ENCODE peak calls at places on chromosomes 4 and X, in four cellular contexts. S, P, M and O are unnamed samples.

GRCh38 chr4:8649631-8650261 is 57.2 kb downstream of the CPZ start:
- DNase-seq in S (no peak), M (peak), P (no peak), O (no peak)

GRCh38 chrX:128653524-128653923 is 601.3 kb upstream of the ACTRT1 start:
- DNase-seq in M (no peak), P (no peak), S (no peak), O (no peak)

GRCh38 chrX:12804655-12805054 is 13.4 kb downstream of the PRPS2 start:
- DNase-seq in P (no peak), S (no peak), M (no peak), O (no peak)

GRCh38 chr4:159639924-159640323 is 537.0 kb downstream of the RAPGEF2 start:
- DNase-seq in S (no peak), M (no peak), P (no peak), O (no peak)

GRCh38 chr4:4560136-4560535 is 18.3 kb upstream of the STX18 start:
- DNase-seq in P (no peak), S (no peak), M (no peak), O (no peak)

GRCh38 chr4:112770111-112770510 is 133.2 kb downstream of the LARP7 start:
- DNase-seq in M (no peak), S (no peak), P (no peak), O (no peak)

GRCh38 chr4:15007201-15007600 is 4.9 kb downstream of the CPEB2 start:
- DNase-seq in M (no peak), P (no peak), S (no peak), O (peak)

GRCh38 chrX:97132654-97133415 is 249.1 kb downstream of the RPA4 start:
- DNase-seq in S (no peak), P (no peak), M (no peak), O (no peak)

GRCh38 chrX:149131780-149132179 is 373.3 kb downstream of the IDS start:
- DNase-seq in P (no peak), M (no peak), S (no peak), O (no peak)

GRCh38 chrX:41692162-41692749 is 3.5 kb downstream of the GPR34 start:
- DNase-seq in M (no peak), S (no peak), P (no peak), O (no peak)

GRCh38 chr4:117447925-117448324 is 362.5 kb upstream of the TRAM1L1 start:
- DNase-seq in S (no peak), M (peak), P (peak), O (no peak)

GRCh38 chr4:20268028-20268427 is 16.3 kb downstream of the SLIT2 start:
- DNase-seq in M (no peak), S (no peak), P (no peak), O (no peak)

GRCh38 chrX:135086197-135086854 is 34.0 kb downstream of the ETDB start:
- DNase-seq in S (peak), M (no peak), P (peak), O (peak)

GRCh38 chr4:159946983-159947645 is 844.2 kb downstream of the RAPGEF2 start:
- DNase-seq in P (peak), M (no peak), S (peak), O (peak)

GRCh38 chr4:26069218-26069617 is 155.2 kb downstream of the SMIM20 start:
- DNase-seq in M (peak), S (peak), P (peak), O (no peak)

GRCh38 chr4:140103676-140104075 is 50.3 kb downstream of the MAML3 start:
- DNase-seq in M (no peak), S (no peak), P (no peak), O (no peak)

GRCh38 chr4:152415980-152416379 is 119.9 kb downstream of the FBXW7 start:
- DNase-seq in S (no peak), M (no peak), P (peak), O (no peak)

GRCh38 chrX:13427441-13428054 is 107.7 kb upstream of the ATXN3L start:
- DNase-seq in P (no peak), S (peak), M (no peak), O (no peak)

GRCh38 chr4:119525005-119525749 is 103.4 kb downstream of the PDE5A start:
- DNase-seq in S (no peak), P (peak), M (no peak), O (no peak)

GRCh38 chrX:9911479-9911878 is 55.7 kb upstream of the CLDN34 start:
- DNase-seq in P (no peak), S (no peak), M (no peak), O (no peak)

GRCh38 chr4:39718366-39719323 is 20.7 kb downstream of the UBE2K start:
- DNase-seq in M (peak), S (no peak), P (no peak), O (no peak)

GRCh38 chr4:104494822-104495559 is at the start of gene CXXC4:
- DNase-seq in P (peak), M (peak), S (peak), O (peak)

GRCh38 chrX:69032601-69033000 is 132.7 kb downstream of the PJA1 start:
- DNase-seq in M (peak), P (no peak), S (no peak), O (no peak)

GRCh38 chrX:51891821-51892551 is 1.4 kb upstream of the MAGED1 start:
- DNase-seq in P (no peak), S (no peak), M (no peak), O (no peak)

GRCh38 chrX:40460926-40461325 is 119.8 kb upstream of the ATP6AP2 start:
- DNase-seq in M (no peak), P (no peak), S (no peak), O (no peak)

GRCh38 chr4:122762520-122762919 is 30.0 kb downstream of the BBS12 start:
- DNase-seq in S (no peak), M (no peak), P (peak), O (no peak)

GRCh38 chrX:114611018-114611619 is 27.2 kb downstream of the HTR2C start:
- DNase-seq in S (peak), P (peak), M (peak), O (peak)

GRCh38 chrX:47723689-47724088 is 64.7 kb upstream of the UXT start:
- DNase-seq in S (peak), P (peak), M (peak), O (peak)

GRCh38 chr4:55297346-55297745 is 48.7 kb upstream of the SRD5A3 start:
- DNase-seq in S (peak), M (no peak), P (peak), O (peak)

GRCh38 chrX:12970691-12971202 is 4.2 kb upstream of the TMSB4X start:
- DNase-seq in S (peak), M (no peak), P (peak), O (no peak)

DNA sequence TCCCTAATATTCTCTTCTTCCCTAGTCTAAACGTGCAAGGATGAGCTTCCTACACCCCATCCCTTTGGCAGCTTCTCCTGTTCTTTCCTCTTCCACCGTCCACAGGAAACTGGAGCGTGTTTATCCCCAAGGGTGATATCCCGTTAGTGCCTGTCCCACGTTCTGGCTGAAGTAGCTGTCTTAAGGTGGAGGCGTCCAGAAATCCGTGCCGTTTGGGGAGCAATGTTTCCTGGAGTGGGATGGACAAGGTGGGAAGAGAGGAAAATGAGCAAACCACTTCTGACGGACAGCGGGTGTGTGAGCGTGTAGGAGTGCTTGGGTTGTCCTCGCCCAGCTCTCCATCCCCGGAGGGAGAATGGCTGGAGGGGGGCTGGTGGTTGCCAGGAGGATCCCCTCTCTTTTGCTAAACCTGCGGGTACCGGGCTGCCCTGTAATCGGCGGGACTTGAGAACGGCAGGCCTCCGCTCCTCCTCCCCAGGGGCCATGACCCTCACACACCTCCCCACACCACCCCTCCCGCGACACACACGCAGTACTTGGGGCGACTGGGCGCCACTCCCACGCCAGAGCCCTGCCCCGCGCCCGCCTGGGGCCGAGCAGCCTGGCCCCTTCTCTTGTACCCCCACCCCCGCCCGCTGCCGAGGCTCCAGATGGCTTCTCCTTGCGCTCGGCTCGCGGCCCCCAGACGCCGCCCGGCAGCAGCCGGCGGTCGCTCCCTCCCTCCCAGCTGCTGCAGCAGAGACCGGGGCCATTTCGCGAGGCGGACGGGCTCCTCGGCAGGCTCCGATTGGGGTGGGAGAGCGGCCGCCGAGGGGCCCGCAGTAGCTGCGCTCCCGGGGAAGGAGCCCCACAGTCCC is 13.9 kb upstream of the PRDM8 start:
- DNase-seq in S (no peak), P (no peak), M (no peak), O (no peak)
- TF ChIP-seq JUN in S (no peak), P (no peak), M (no peak), O (no peak)

GRCh38 chr4:114028071-114028470 is 48.6 kb upstream of the ARSJ start:
- DNase-seq in S (no peak), P (no peak), M (no peak), O (no peak)

GRCh38 chr4:114025176-114025777 is 45.8 kb upstream of the ARSJ start:
- DNase-seq in S (no peak), M (no peak), P (peak), O (no peak)

GRCh38 chr4:114021445-114021844 is 42.0 kb upstream of the ARSJ start:
- DNase-seq in M (no peak), S (no peak), P (no peak), O (no peak)

GRCh38 chr4:114027596-114027995 is 48.1 kb upstream of the ARSJ start:
- DNase-seq in S (no peak), M (no peak), P (no peak), O (no peak)

DNA sequence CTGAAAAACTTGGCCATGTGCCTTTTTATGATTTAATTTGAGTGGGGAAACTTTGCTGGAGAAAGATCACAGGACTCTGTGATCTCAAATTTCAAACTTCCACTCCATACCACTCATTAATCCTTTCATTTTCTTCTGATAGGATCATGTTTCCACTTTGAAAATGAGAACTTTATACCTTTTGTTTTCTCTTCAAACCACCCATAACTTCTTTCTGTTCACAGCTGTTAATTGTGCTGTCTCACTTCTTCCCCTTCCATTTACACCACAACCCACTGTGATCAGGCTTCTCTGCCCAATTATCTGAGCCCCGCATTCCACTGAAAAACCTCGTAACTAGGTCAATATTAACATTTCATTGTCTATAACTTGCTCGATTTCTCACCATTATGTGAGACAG is 47.0 kb upstream of the ARSJ start:
- DNase-seq in S (no peak), M (no peak), P (no peak), O (no peak)
- TF ChIP-seq HDAC2 in S (no peak), M (no peak), P (no peak), O (no peak)

GRCh38 chrX:54419559-54420302 is 20.5 kb upstream of the TSR2 start:
- DNase-seq in S (no peak), M (no peak), P (no peak), O (no peak)
- TF ChIP-seq JUN in S (no peak), M (no peak), P (no peak), O (no peak)

GRCh38 chr4:97841512-97841911 is 301.8 kb downstream of the STPG2 start:
- DNase-seq in P (no peak), S (no peak), M (no peak), O (no peak)
- TF ChIP-seq HDAC2 in P (no peak), S (no peak), M (no peak), O (no peak)